ENCODE peak calls at places on chromosomes 12 and 14, in four cellular contexts. One of them, this sample, is unnamed.

GRCh38 chr12:116690016-116690709 is 47.7 kb downstream of the SPRING1 start:
- DNase-seq in K562: no peak
- DNase-seq in HCT116: no peak
- DNase-seq in H1: no peak
- DNase-seq in this sample: no peak

GRCh38 chr12:126944684-126945083 is 1322.3 kb upstream of the TMEM132C start:
- DNase-seq in K562: no peak
- DNase-seq in HCT116: no peak
- DNase-seq in H1: no peak
- DNase-seq in this sample: no peak

GRCh38 chr12:47035459-47035858 is 44.0 kb upstream of the PCED1B start:
- DNase-seq in HCT116: no peak
- DNase-seq in H1: no peak
- DNase-seq in K562: no peak
- DNase-seq in this sample: no peak

GRCh38 chr12:94074970-94075695 is 73.2 kb upstream of the PLXNC1 start:
- DNase-seq in HCT116: peak
- DNase-seq in H1: no peak
- DNase-seq in K562: peak
- DNase-seq in this sample: peak

GRCh38 chr14:29930283-29930682 is 2.6 kb upstream of the PRKD1 start:
- DNase-seq in H1: no peak
- DNase-seq in HCT116: no peak
- DNase-seq in K562: no peak
- DNase-seq in this sample: no peak

GRCh38 chr12:124650912-124651311 is 83.5 kb upstream of the NCOR2 start:
- DNase-seq in HCT116: no peak
- DNase-seq in H1: no peak
- DNase-seq in K562: no peak
- DNase-seq in this sample: no peak

GRCh38 chr14:94823556-94824341 is 53.8 kb upstream of the GSC start:
- DNase-seq in H1: no peak
- DNase-seq in K562: peak
- DNase-seq in HCT116: peak
- DNase-seq in this sample: no peak

GRCh38 chr14:37018571-37019240 is 153.7 kb downstream of the SLC25A21 start:
- DNase-seq in K562: no peak
- DNase-seq in HCT116: no peak
- DNase-seq in H1: no peak
- DNase-seq in this sample: no peak

GRCh38 chr12:19855876-19856275 is 416.6 kb downstream of the AEBP2 start:
- DNase-seq in K562: no peak
- DNase-seq in H1: no peak
- DNase-seq in HCT116: no peak
- DNase-seq in this sample: no peak

GRCh38 chr14:37168721-37169120 is 3.7 kb downstream of the SLC25A21 start:
- DNase-seq in HCT116: no peak
- DNase-seq in K562: peak
- DNase-seq in H1: no peak
- DNase-seq in this sample: no peak

GRCh38 chr12:120404271-120404670 is 33.6 kb upstream of the COX6A1 start:
- DNase-seq in HCT116: no peak
- DNase-seq in H1: no peak
- DNase-seq in K562: no peak
- DNase-seq in this sample: peak

GRCh38 chr12:75960086-75960910 is 71.3 kb downstream of the PHLDA1 start:
- DNase-seq in K562: no peak
- DNase-seq in H1: no peak
- DNase-seq in HCT116: no peak
- DNase-seq in this sample: peak

GRCh38 chr14:37903561-37904191 is 304.0 kb upstream of the SSTR1 start:
- DNase-seq in K562: peak
- DNase-seq in HCT116: peak
- DNase-seq in H1: no peak
- DNase-seq in this sample: peak

GRCh38 chr12:82359115-82359478 is 768 bp downstream of the METTL25 start:
- DNase-seq in H1: no peak
- DNase-seq in K562: no peak
- DNase-seq in HCT116: no peak
- DNase-seq in this sample: no peak

GRCh38 chr12:10243803-10244520 is 31.3 kb downstream of the GABARAPL1 start:
- DNase-seq in HCT116: no peak
- DNase-seq in H1: no peak
- DNase-seq in K562: no peak
- DNase-seq in this sample: no peak

GRCh38 chr14:21096889-21097615 is 1.4 kb downstream of the ZNF219 start:
- DNase-seq in H1: no peak
- DNase-seq in K562: no peak
- DNase-seq in HCT116: no peak
- DNase-seq in this sample: no peak

GRCh38 chr12:106493531-106493930 is 89.3 kb upstream of the RFX4 start:
- DNase-seq in HCT116: no peak
- DNase-seq in H1: no peak
- DNase-seq in K562: no peak
- DNase-seq in this sample: no peak

GRCh38 chr12:94099191-94099983 is 49.0 kb upstream of the PLXNC1 start:
- DNase-seq in H1: no peak
- DNase-seq in HCT116: no peak
- DNase-seq in K562: peak
- DNase-seq in this sample: no peak

GRCh38 chr14:105294142-105294597 is 6.6 kb downstream of the BRF1 start:
- DNase-seq in H1: no peak
- DNase-seq in K562: no peak
- DNase-seq in HCT116: no peak
- DNase-seq in this sample: no peak

GRCh38 chr12:78470354-78471195 is 394.0 kb upstream of the SYT1 start:
- DNase-seq in HCT116: peak
- DNase-seq in K562: no peak
- DNase-seq in H1: no peak
- DNase-seq in this sample: peak

GRCh38 chr12:11725616-11726015 is 76.1 kb downstream of the ETV6 start:
- DNase-seq in H1: no peak
- DNase-seq in K562: no peak
- DNase-seq in HCT116: no peak
- DNase-seq in this sample: no peak

GRCh38 chr14:54253195-54253947 is 143.4 kb upstream of the CDKN3 start:
- DNase-seq in K562: no peak
- DNase-seq in HCT116: peak
- DNase-seq in H1: no peak
- DNase-seq in this sample: peak

GRCh38 chr12:5480953-5481300 is 49.0 kb downstream of the NTF3 start:
- DNase-seq in HCT116: no peak
- DNase-seq in K562: no peak
- DNase-seq in H1: no peak
- DNase-seq in this sample: no peak

GRCh38 chr14:71478542-71478941 is 453.7 kb upstream of the RGS6 start:
- DNase-seq in H1: no peak
- DNase-seq in HCT116: no peak
- DNase-seq in K562: no peak
- DNase-seq in this sample: no peak

GRCh38 chr14:96086032-96086431 is 46.9 kb downstream of the C14orf132 start:
- DNase-seq in H1: no peak
- DNase-seq in K562: no peak
- DNase-seq in HCT116: no peak
- DNase-seq in this sample: peak

GRCh38 chr12:130509454-130509853 is 171.8 kb downstream of the PIWIL1 start:
- DNase-seq in K562: no peak
- DNase-seq in HCT116: no peak
- DNase-seq in H1: no peak
- DNase-seq in this sample: no peak

GRCh38 chr14:54676822-54677708 is 110.1 kb downstream of the SAMD4A start:
- DNase-seq in HCT116: peak
- DNase-seq in K562: no peak
- DNase-seq in H1: peak
- DNase-seq in this sample: no peak

GRCh38 chr12:94973202-94973601 is 30.3 kb downstream of the NDUFA12 start:
- DNase-seq in K562: no peak
- DNase-seq in HCT116: no peak
- DNase-seq in H1: no peak
- DNase-seq in this sample: no peak

GRCh38 chr12:58711968-58712367 is 208.3 kb downstream of the LRIG3 start:
- DNase-seq in K562: no peak
- DNase-seq in H1: no peak
- DNase-seq in HCT116: no peak
- DNase-seq in this sample: no peak

GRCh38 chr14:65222434-65222833 is 120.1 kb upstream of the MAX start:
- DNase-seq in HCT116: peak
- DNase-seq in H1: peak
- DNase-seq in K562: peak
- DNase-seq in this sample: peak

GRCh38 chr14:59582845-59583509 is 6.4 kb upstream of the CCDC175 start:
- DNase-seq in HCT116: no peak
- DNase-seq in K562: peak
- DNase-seq in H1: no peak
- DNase-seq in this sample: no peak

GRCh38 chr12:68498736-68499135 is 112.0 kb upstream of the RAP1B start:
- DNase-seq in K562: no peak
- DNase-seq in HCT116: no peak
- DNase-seq in H1: no peak
- DNase-seq in this sample: no peak

GRCh38 chr14:36556811-36557433 is 25.5 kb downstream of the NKX2-8 start:
- DNase-seq in H1: no peak
- DNase-seq in K562: peak
- DNase-seq in HCT116: peak
- DNase-seq in this sample: peak

GRCh38 chr14:78863143-78863542 is 693.0 kb downstream of the NRXN3 start:
- DNase-seq in HCT116: no peak
- DNase-seq in H1: no peak
- DNase-seq in K562: peak
- DNase-seq in this sample: no peak

GRCh38 chr14:64931123-64931522 is 11.4 kb downstream of the GPX2 start:
- DNase-seq in HCT116: no peak
- DNase-seq in K562: no peak
- DNase-seq in H1: no peak
- DNase-seq in this sample: no peak

GRCh38 chr12:7161811-7162210 is 27.7 kb upstream of the PEX5 start:
- DNase-seq in K562: no peak
- DNase-seq in HCT116: no peak
- DNase-seq in H1: no peak
- DNase-seq in this sample: no peak

GRCh38 chr12:24723759-24724158 is 225.1 kb downstream of the BCAT1 start:
- DNase-seq in K562: no peak
- DNase-seq in HCT116: no peak
- DNase-seq in H1: no peak
- DNase-seq in this sample: peak

GRCh38 chr12:107775093-107775721 is 703 bp downstream of the ASCL4 start:
- DNase-seq in K562: no peak
- DNase-seq in HCT116: no peak
- DNase-seq in H1: peak
- DNase-seq in this sample: no peak

GRCh38 chr14:96637521-96637920 is 135.3 kb downstream of the PAPOLA start:
- DNase-seq in K562: no peak
- DNase-seq in HCT116: no peak
- DNase-seq in H1: no peak
- DNase-seq in this sample: no peak

GRCh38 chr14:73829526-73830431 is 21.9 kb upstream of the PTGR2 start:
- DNase-seq in HCT116: no peak
- DNase-seq in H1: no peak
- DNase-seq in K562: peak
- DNase-seq in this sample: no peak
- TF ChIP-seq JUND in HCT116: no peak
- TF ChIP-seq JUND in H1: no peak
- TF ChIP-seq JUND in K562: peak
- TF ChIP-seq JUND in this sample: no peak

DNA sequence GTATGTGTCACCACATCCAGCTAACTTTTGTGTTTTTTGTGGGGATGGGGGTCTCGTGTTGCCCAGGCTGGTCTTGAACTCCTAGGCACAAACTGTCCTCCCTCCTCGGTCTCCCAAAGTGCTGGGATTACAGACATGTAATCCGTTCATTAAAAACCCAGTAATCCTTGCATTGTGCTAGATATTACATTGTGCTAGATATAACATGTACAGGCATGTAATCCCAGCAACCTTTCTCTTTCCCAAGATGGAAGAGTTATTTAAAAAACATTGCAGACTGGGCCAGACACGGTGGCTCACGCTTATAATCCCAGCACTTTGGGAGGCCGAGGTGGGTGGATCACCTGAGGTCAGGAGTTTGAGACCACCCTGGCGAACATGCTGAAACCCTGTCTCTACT is 19.7 kb downstream of the ELK3 start:
- DNase-seq in K562: no peak
- DNase-seq in HCT116: no peak
- DNase-seq in H1: no peak
- DNase-seq in this sample: no peak
- TF ChIP-seq JUND in K562: no peak
- TF ChIP-seq JUND in HCT116: no peak
- TF ChIP-seq JUND in H1: no peak
- TF ChIP-seq JUND in this sample: no peak

GRCh38 chr12:65313704-65314317 is 35.3 kb downstream of the MSRB3 start:
- DNase-seq in HCT116: peak
- DNase-seq in K562: no peak
- DNase-seq in H1: no peak
- DNase-seq in this sample: peak
- TF ChIP-seq JUND in HCT116: no peak
- TF ChIP-seq JUND in K562: no peak
- TF ChIP-seq JUND in H1: no peak
- TF ChIP-seq JUND in this sample: no peak

DNA sequence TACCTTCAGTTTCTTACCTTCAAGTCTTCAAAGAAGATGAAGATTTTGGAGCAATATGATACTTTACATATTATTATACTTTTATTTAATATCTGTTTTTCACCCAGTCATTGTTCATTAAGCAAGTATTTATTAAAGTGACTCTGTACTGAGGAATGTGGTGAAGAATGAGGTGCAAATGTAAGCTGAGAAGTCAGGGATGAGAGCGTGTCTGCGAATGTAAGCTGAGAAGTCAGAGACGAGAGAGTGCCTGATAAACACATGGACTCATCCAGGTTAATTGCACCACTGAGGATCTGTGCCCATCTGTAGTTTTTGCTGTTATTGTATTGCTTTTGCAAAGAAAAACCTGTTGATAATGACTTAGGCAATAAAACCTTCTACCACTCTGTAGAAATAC is 211.9 kb upstream of the FAR2 start:
- DNase-seq in H1: no peak
- DNase-seq in K562: no peak
- DNase-seq in HCT116: no peak
- DNase-seq in this sample: no peak
- TF ChIP-seq JUND in H1: no peak
- TF ChIP-seq JUND in K562: no peak
- TF ChIP-seq JUND in HCT116: no peak
- TF ChIP-seq JUND in this sample: no peak

GRCh38 chr14:92677087-92677668 is 71.2 kb downstream of the LGMN start:
- DNase-seq in K562: no peak
- DNase-seq in HCT116: no peak
- DNase-seq in H1: no peak
- DNase-seq in this sample: no peak
- TF ChIP-seq JUND in K562: no peak
- TF ChIP-seq JUND in HCT116: no peak
- TF ChIP-seq JUND in H1: no peak
- TF ChIP-seq JUND in this sample: no peak

GRCh38 chr12:46005151-46005797 is 14.9 kb upstream of the SCAF11 start:
- DNase-seq in K562: no peak
- DNase-seq in HCT116: no peak
- DNase-seq in H1: no peak
- DNase-seq in this sample: no peak
- TF ChIP-seq JUND in K562: no peak
- TF ChIP-seq JUND in HCT116: no peak
- TF ChIP-seq JUND in H1: no peak
- TF ChIP-seq JUND in this sample: no peak